ENCODE peak calls at places on chromosomes 6 and 20, in six cellular contexts. V is mammary epithelial cell, I is PC-3, C is heart left ventricle, N is ovary, X is astrocyte. Q is an unnamed sample.

GRCh38 chr6:100573169-100573568 is 108.4 kb upstream of the SIM1 start:
- DNase-seq in V (peak), I (peak), C (no peak), N (no peak), X (peak), Q (peak)

GRCh38 chr20:10077081-10077471 is 42.3 kb downstream of the ANKEF1 start:
- DNase-seq in V (no peak), I (no peak), C (no peak), N (no peak), X (no peak), Q (no peak)

GRCh38 chr20:3209023-3209945 is at the start of gene ITPA:
- DNase-seq in V (peak), I (peak), C (no peak), N (peak), X (peak), Q (peak)

GRCh38 chr6:24126586-24127192 is 674 bp downstream of the NRSN1 start:
- DNase-seq in V (peak), I (peak), C (no peak), N (no peak), X (peak), Q (peak)

GRCh38 chr6:62746968-62747367 is 460.9 kb upstream of the KHDRBS2 start:
- DNase-seq in V (no peak), I (no peak), C (no peak), N (no peak), X (no peak), Q (no peak)

GRCh38 chr6:51139841-51140462 is 321.3 kb downstream of the TFAP2B start:
- DNase-seq in V (no peak), I (no peak), C (no peak), N (no peak), X (no peak), Q (no peak)

GRCh38 chr20:42373049-42373448 is 754.9 kb upstream of the CHD6 start:
- DNase-seq in V (no peak), I (no peak), C (no peak), N (no peak), X (no peak), Q (no peak)

GRCh38 chr20:4130404-4131189 is 115.2 kb upstream of the RNF24 start:
- DNase-seq in V (peak), I (peak), C (no peak), N (no peak), X (peak), Q (peak)

GRCh38 chr6:149176971-149177667 is 140.4 kb upstream of the TAB2 start:
- DNase-seq in V (no peak), I (no peak), C (no peak), N (no peak), X (no peak), Q (no peak)

GRCh38 chr20:251352-251751 is 6.2 kb upstream of the DEFB132 start:
- DNase-seq in V (no peak), I (no peak), C (no peak), N (no peak), X (no peak), Q (no peak)

GRCh38 chr6:12203001-12203400 is 87.2 kb upstream of the EDN1 start:
- DNase-seq in V (no peak), I (no peak), C (no peak), N (no peak), X (peak), Q (no peak)

GRCh38 chr6:44078219-44078794 is 48.9 kb downstream of the MRPL14 start:
- DNase-seq in V (no peak), I (no peak), C (no peak), N (no peak), X (no peak), Q (no peak)

GRCh38 chr6:44076016-44076365 is 51.3 kb downstream of the MRPL14 start:
- DNase-seq in V (no peak), I (no peak), C (no peak), N (no peak), X (no peak), Q (no peak)

GRCh38 chr6:44077201-44077946 is 49.9 kb downstream of the MRPL14 start:
- DNase-seq in V (no peak), I (no peak), C (no peak), N (no peak), X (no peak), Q (no peak)

GRCh38 chr6:44075137-44076015 is 51.9 kb downstream of the MRPL14 start:
- DNase-seq in V (no peak), I (no peak), C (no peak), N (no peak), X (no peak), Q (no peak)

GRCh38 chr6:44076366-44077200 is 50.7 kb downstream of the MRPL14 start:
- DNase-seq in V (no peak), I (no peak), C (peak), N (peak), X (no peak), Q (no peak)
- TF ChIP-seq CTCF in V (no peak), I (no peak), C (peak), N (no peak), X (no peak), Q (no peak)

DNA sequence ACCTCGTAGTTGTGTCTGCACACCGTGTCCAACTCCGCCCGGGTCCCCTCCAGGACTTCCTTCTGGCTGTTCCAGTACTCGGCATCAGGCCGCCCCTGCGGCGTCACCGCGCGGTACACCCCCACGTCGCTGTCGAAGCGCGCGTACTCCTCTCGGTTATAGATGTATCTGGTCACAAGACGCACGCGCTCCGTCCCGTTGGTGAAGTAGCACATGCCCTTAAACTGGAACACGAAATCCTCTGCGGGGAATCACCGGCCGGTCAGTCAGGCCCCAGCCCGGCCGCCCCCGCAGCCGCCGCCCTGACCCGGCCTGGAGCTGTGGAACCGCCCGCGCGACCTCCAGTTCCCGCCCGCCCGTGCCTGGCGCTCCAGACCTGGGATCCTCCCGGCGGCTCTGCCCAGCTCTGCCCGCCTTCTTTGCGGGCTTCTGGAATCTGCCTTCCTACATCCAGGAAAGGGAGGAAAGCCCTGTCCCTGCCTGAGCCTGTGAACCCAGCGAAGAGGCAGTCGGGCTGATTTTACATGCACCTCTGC is 1.6 kb downstream of the HLA-DQB1 start:
- DNase-seq in V (peak), I (no peak), C (peak), N (no peak), X (no peak), Q (no peak)
- H3K4me3 ChIP-seq in V (no peak), I (no peak), C (peak), N (no peak), X (no peak), Q (no peak)

DNA sequence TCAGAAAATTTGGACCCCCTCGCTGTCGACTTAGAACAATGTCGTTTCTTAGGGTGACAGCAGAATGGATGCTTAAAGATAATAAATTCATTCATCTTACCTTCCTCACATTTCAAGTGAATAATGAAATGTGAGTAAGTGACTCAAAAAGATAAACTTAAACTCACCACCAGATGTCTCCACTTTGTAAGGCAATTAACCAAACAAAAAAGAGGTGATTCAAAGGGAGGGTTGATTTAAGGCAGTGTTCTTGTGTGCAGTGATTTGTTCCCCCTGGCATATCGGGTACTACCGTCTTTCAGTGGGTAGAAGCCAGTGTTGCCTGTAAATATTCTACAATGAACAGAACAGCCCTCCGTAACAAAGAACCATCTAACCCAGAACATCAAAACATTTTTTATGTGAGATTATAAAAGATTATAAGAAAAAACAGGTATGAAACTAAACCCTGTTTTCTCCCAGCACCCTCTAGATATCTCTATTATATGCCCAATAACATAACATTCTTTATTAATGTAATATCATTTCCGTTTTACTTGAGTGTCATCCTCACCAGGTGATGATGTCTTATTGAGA is 589.7 kb downstream of the CBLN4 start:
- DNase-seq in V (peak), I (peak), C (no peak), N (no peak), X (no peak), Q (peak)
- TF ChIP-seq CTCF in V (peak), I (peak), C (peak), N (no peak), X (peak), Q (peak)

GRCh38 chr6:130969807-130970491 is 93.1 kb downstream of the EPB41L2 start:
- DNase-seq in V (no peak), I (no peak), C (no peak), N (peak), X (no peak), Q (peak)
- H3K4me3 ChIP-seq in V (no peak), I (no peak), C (peak), N (peak), X (no peak), Q (peak)

GRCh38 chr20:23058240-23058639 is 8.8 kb upstream of the THBD start:
- DNase-seq in V (no peak), I (no peak), C (no peak), N (no peak), X (no peak), Q (no peak)
- TF ChIP-seq CTCF in V (no peak), I (peak), C (no peak), N (no peak), X (no peak), Q (peak)

Q was measured in cardiac fibroblast.